ENCODE peak calls at places on chromosomes 5 and 9, in seven cellular contexts. W, O, P, N, T, K and A are unnamed samples.

GRCh38 chr5:134053314-134053839 is 48.6 kb upstream of the VDAC1 start:
- DNase-seq in W (no peak), O (no peak), P (no peak), N (no peak), T (no peak), K (no peak), A (no peak)

GRCh38 chr9:98410185-98410697 is 154.8 kb upstream of the TBC1D2 start:
- DNase-seq in W (no peak), O (peak), P (no peak), N (no peak), T (no peak), K (no peak), A (peak)

GRCh38 chr5:8517461-8517860 is 648.5 kb downstream of the MTRR start:
- DNase-seq in W (no peak), O (peak), P (no peak), N (no peak), T (no peak), K (no peak), A (no peak)

GRCh38 chr9:129580211-129580915 is 40.5 kb downstream of the C9orf50 start:
- DNase-seq in W (no peak), O (no peak), P (no peak), N (no peak), T (no peak), K (no peak), A (no peak)

GRCh38 chr5:133480366-133480765 is 132.0 kb downstream of the FSTL4 start:
- DNase-seq in W (no peak), O (no peak), P (no peak), N (no peak), T (no peak), K (no peak), A (no peak)

GRCh38 chr9:95096807-95097206 is 220.7 kb downstream of the FANCC start:
- DNase-seq in W (no peak), O (no peak), P (no peak), N (no peak), T (no peak), K (no peak), A (no peak)

GRCh38 chr9:111961575-111961974 is 65.0 kb downstream of the UGCG start:
- DNase-seq in W (peak), O (no peak), P (peak), N (no peak), T (no peak), K (no peak), A (peak)

GRCh38 chr5:77155179-77155839 is 55.2 kb upstream of the PDE8B start:
- DNase-seq in W (no peak), O (no peak), P (no peak), N (no peak), T (no peak), K (no peak), A (no peak)

GRCh38 chr5:139747583-139748504 is 47.8 kb upstream of the PSD2 start:
- DNase-seq in W (no peak), O (peak), P (no peak), N (no peak), T (no peak), K (peak), A (peak)

GRCh38 chr5:126003309-126003708 is 419.9 kb upstream of the GRAMD2B start:
- DNase-seq in W (no peak), O (peak), P (no peak), N (no peak), T (no peak), K (peak), A (peak)

GRCh38 chr5:18314192-18314778 is 680.0 kb downstream of the TAF11L14 start:
- DNase-seq in W (no peak), O (peak), P (peak), N (no peak), T (no peak), K (no peak), A (peak)

GRCh38 chr5:96880402-96881164 is 4.3 kb downstream of the ERAP2 start:
- DNase-seq in W (no peak), O (peak), P (no peak), N (no peak), T (no peak), K (no peak), A (peak)

GRCh38 chr5:68303754-68304420 is 88.3 kb downstream of the PIK3R1 start:
- DNase-seq in W (no peak), O (no peak), P (no peak), N (no peak), T (no peak), K (no peak), A (no peak)

GRCh38 chr9:128494108-128494742 is 10.3 kb upstream of the GLE1 start:
- DNase-seq in W (no peak), O (peak), P (no peak), N (peak), T (no peak), K (peak), A (peak)

GRCh38 chr9:124611106-124611505 is 103.9 kb upstream of the NR5A1 start:
- DNase-seq in W (no peak), O (peak), P (no peak), N (no peak), T (no peak), K (no peak), A (peak)

GRCh38 chr5:66828551-66829421 is 232.6 kb downstream of the MAST4 start:
- DNase-seq in W (peak), O (peak), P (no peak), N (peak), T (peak), K (peak), A (peak)

GRCh38 chr5:59380350-59380951 is 513.1 kb downstream of the PDE4D start:
- DNase-seq in W (peak), O (peak), P (peak), N (no peak), T (no peak), K (no peak), A (peak)

GRCh38 chr9:17630531-17630949 is 51.7 kb downstream of the SH3GL2 start:
- DNase-seq in W (no peak), O (no peak), P (no peak), N (no peak), T (no peak), K (no peak), A (no peak)

GRCh38 chr9:127232833-127233549 is 31.6 kb upstream of the GARNL3 start:
- DNase-seq in W (no peak), O (no peak), P (no peak), N (no peak), T (no peak), K (no peak), A (no peak)

GRCh38 chr5:169116961-169117461 is 183.9 kb downstream of the SLIT3 start:
- DNase-seq in W (no peak), O (no peak), P (no peak), N (no peak), T (peak), K (peak), A (no peak)

GRCh38 chr5:85500869-85501268 is 1116.2 kb upstream of the EDIL3 start:
- DNase-seq in W (no peak), O (no peak), P (no peak), N (no peak), T (no peak), K (no peak), A (no peak)

GRCh38 chr5:174789596-174789995 is 65.2 kb downstream of the MSX2 start:
- DNase-seq in W (no peak), O (no peak), P (no peak), N (no peak), T (no peak), K (no peak), A (no peak)

GRCh38 chr5:36528588-36528987 is 77.8 kb upstream of the SLC1A3 start:
- DNase-seq in W (no peak), O (no peak), P (no peak), N (no peak), T (no peak), K (no peak), A (no peak)

GRCh38 chr5:98807806-98808205 is 34.3 kb downstream of the RGMB start:
- DNase-seq in W (no peak), O (no peak), P (no peak), N (no peak), T (no peak), K (no peak), A (no peak)

GRCh38 chr5:157324237-157324636 is 58.3 kb downstream of the CYFIP2 start:
- DNase-seq in W (no peak), O (no peak), P (no peak), N (no peak), T (no peak), K (no peak), A (no peak)

GRCh38 chr5:14440598-14441401 is 140.8 kb upstream of the OTULINL start:
- DNase-seq in W (no peak), O (peak), P (no peak), N (peak), T (peak), K (peak), A (peak)

GRCh38 chr5:65892801-65893200 is 33.6 kb upstream of the ERBIN start:
- DNase-seq in W (no peak), O (no peak), P (no peak), N (no peak), T (no peak), K (no peak), A (no peak)

GRCh38 chr9:133523096-133523495 is 1.7 kb downstream of the MYMK start:
- DNase-seq in W (no peak), O (no peak), P (no peak), N (no peak), T (no peak), K (no peak), A (no peak)

GRCh38 chr9:784202-784601 is 57.3 kb upstream of the DMRT1 start:
- DNase-seq in W (no peak), O (no peak), P (no peak), N (no peak), T (no peak), K (no peak), A (no peak)

GRCh38 chr5:15752886-15753285 is 252.9 kb downstream of the FBXL7 start:
- DNase-seq in W (no peak), O (peak), P (no peak), N (no peak), T (no peak), K (peak), A (peak)

GRCh38 chr5:32500206-32500605 is 55.7 kb upstream of the ZFR start:
- DNase-seq in W (no peak), O (no peak), P (no peak), N (no peak), T (no peak), K (no peak), A (no peak)

GRCh38 chr5:32498484-32498883 is 53.9 kb upstream of the ZFR start:
- DNase-seq in W (no peak), O (no peak), P (no peak), N (no peak), T (no peak), K (no peak), A (no peak)

GRCh38 chr5:32501623-32502022 is 57.1 kb upstream of the ZFR start:
- DNase-seq in W (no peak), O (peak), P (no peak), N (no peak), T (no peak), K (no peak), A (no peak)

GRCh38 chr5:32501071-32501470 is 56.5 kb upstream of the ZFR start:
- DNase-seq in W (no peak), O (no peak), P (no peak), N (no peak), T (no peak), K (no peak), A (no peak)

GRCh38 chr5:32499261-32499660 is 54.7 kb upstream of the ZFR start:
- DNase-seq in W (no peak), O (no peak), P (no peak), N (no peak), T (no peak), K (no peak), A (no peak)
- TF ChIP-seq CTCF in W (no peak), O (no peak), P (no peak), N (no peak), T (no peak), K (no peak), A (no peak)

GRCh38 chr9:2354856-2355255 is 266.7 kb upstream of the VLDLR start:
- DNase-seq in W (no peak), O (no peak), P (no peak), N (no peak), T (no peak), K (no peak), A (no peak)
- H3K4me3 ChIP-seq in W (no peak), O (no peak), P (no peak), N (no peak), T (no peak), K (no peak), A (no peak)

DNA sequence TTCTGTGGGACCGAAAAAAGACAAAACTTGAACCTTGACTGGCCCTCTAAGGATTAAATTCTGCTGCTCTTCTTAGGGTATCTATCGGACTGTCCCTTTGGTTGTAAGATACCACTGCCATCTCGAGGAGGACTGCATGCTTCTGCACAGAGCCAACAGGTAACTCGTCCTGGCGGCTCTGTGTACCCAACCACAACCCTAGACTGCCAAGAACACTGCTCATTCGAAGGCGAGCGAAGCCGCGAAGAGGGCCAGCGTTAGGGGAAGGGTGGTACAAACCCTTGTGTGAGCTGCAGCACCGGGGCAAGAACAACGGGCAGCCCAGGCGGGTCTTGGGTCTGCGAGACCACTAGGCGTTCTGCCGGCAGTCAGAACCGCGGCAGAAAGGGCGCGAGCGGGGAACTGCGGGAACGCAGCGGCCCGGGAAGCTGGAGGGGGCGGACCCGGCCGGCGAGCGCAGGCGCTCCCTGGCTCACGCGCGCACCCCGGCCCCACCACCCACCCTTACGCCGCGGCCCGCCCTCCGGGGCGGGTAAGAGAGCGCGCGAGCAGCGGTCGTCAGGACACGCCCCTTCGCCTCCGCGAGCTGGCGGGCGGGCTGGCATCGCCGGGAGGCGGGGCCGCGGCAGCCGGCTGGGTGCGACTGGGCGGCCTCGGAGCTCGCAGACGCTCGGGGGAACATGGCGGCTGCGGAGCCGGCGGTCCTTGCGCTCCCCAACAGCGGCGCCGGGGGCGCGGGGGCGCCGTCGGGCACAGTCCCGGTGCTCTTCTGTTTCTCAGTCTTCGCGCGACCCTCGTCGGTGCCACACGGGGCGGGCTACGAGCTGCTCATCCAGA is at the start of gene ISOC1:
- DNase-seq in W (peak), O (peak), P (peak), N (peak), T (peak), K (peak), A (peak)
- TF ChIP-seq CTCF in W (peak), O (no peak), P (peak), N (no peak), T (no peak), K (no peak), A (no peak)

GRCh38 chr5:159022178-159022556 is 77.5 kb downstream of the EBF1 start:
- DNase-seq in W (no peak), O (peak), P (no peak), N (no peak), T (no peak), K (peak), A (peak)
- H3K4me3 ChIP-seq in W (no peak), O (no peak), P (no peak), N (no peak), T (peak), K (peak), A (no peak)

GRCh38 chr5:78367318-78367991 is 7.0 kb downstream of the SCAMP1 start:
- DNase-seq in W (no peak), O (no peak), P (no peak), N (no peak), T (no peak), K (no peak), A (no peak)

GRCh38 chr5:78360674-78361225 is 333 bp downstream of the SCAMP1 start:
- DNase-seq in W (no peak), O (no peak), P (no peak), N (no peak), T (peak), K (peak), A (no peak)

GRCh38 chr5:78361226-78361993 is 993 bp downstream of the SCAMP1 start:
- DNase-seq in W (peak), O (peak), P (no peak), N (no peak), T (peak), K (peak), A (peak)

GRCh38 chr5:78362220-78362619 is 1.8 kb downstream of the SCAMP1 start:
- DNase-seq in W (no peak), O (no peak), P (no peak), N (no peak), T (no peak), K (no peak), A (no peak)

DNA sequence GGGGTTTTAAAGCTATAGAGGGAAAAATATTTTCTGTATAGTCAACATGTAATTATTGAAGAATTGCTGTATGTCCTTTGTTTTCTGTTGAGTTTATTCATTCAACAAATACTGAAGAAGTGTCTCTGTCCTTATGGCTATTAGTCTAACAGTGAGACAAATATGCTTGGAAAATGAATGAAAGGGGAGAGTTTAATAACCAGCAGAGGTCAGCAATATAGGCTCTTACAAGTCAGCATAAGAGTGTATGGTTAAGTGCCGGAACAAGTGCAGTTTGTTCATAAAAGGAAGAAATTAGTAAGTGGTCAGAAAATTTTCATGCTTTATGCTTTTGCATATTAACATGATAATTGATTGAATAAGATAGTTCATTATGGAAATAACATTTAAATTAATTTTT is 3.6 kb downstream of the SCAMP1 start:
- DNase-seq in W (no peak), O (no peak), P (no peak), N (no peak), T (no peak), K (no peak), A (no peak)
- TF ChIP-seq CTCF in W (no peak), O (no peak), P (no peak), N (no peak), T (no peak), K (no peak), A (no peak)

DNA sequence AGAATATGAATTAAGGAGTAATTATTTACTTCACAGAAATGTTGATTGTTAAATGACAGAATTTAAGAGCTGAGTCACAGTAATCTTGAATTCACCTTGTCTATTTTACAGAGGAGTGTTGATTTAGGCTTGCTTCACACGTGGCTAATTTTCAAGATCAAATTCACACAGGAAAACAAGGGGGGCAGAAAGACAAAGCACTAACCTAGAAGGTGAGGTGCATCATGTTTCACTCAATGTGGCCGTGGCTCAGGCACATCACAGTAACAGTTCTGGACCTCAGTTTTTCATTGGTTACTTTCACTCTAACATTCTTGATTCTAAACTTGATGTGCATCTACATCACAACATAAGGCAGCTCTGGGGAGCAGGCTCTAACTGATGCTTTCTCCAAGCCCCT is 69.6 kb upstream of the GNAQ start:
- DNase-seq in W (no peak), O (no peak), P (no peak), N (no peak), T (no peak), K (no peak), A (no peak)
- H3K4me3 ChIP-seq in W (no peak), O (no peak), P (no peak), N (no peak), T (no peak), K (no peak), A (no peak)

DNA sequence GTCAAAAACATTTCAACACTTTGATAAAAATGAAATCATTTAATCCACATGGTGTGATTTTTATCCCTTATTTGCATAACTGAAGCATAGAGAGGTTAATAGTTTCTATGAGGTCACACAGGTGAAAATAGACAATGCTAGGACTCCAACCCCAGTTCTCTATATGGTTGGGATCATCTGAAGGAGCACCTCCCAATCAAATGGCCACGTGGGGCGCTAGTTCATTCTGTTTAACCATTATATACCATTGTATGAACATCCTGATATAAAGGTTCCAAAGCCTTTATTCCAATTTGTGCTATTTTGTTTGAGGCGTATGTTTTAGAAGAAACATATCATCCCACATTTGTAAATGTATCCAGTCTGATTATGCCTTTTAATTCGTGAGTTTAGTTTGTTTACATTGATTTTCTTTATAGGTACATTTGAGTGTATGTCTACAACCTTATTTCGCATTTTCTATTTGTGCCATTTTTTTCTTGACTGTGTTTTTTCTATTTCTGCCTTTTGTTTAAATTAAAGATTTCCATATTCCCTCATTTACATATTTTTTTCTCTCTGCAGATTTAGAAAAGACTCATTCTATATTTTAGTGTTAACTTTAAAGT is 1092.0 kb downstream of the MAT2B start:
- DNase-seq in W (no peak), O (no peak), P (no peak), N (no peak), T (no peak), K (no peak), A (no peak)
- TF ChIP-seq CTCF in W (peak), O (no peak), P (peak), N (no peak), T (no peak), K (no peak), A (peak)